ENCODE peak calls at places on chromosomes 12 and 14, in nine cellular contexts. O, P, F, Y, A, L, I, S and D are unnamed samples.

GRCh38 chr12:13463189-13463588 is 266.7 kb downstream of the EMP1 start:
- DNase-seq in Y (no peak), I (no peak), P (no peak), A (no peak), O (no peak), S (no peak), F (no peak), L (no peak), D (no peak)

GRCh38 chr12:111455448-111456320 is 50.0 kb downstream of the SH2B3 start:
- DNase-seq in S (peak), A (no peak), P (no peak), O (no peak), Y (no peak), L (no peak), F (peak), I (peak), D (peak)

GRCh38 chr12:111777345-111778045 is 10.8 kb downstream of the ALDH2 start:
- DNase-seq in F (no peak), S (peak), A (peak), I (no peak), O (no peak), Y (peak), L (peak), P (peak), D (no peak)

GRCh38 chr14:52117433-52117832 is 48.6 kb upstream of the NID2 start:
- DNase-seq in S (no peak), L (no peak), Y (no peak), F (peak), I (no peak), P (no peak), A (no peak), O (no peak), D (peak)

GRCh38 chr14:38256358-38256840 is 506 bp upstream of the CLEC14A start:
- DNase-seq in F (peak), P (no peak), I (peak), A (no peak), S (no peak), L (no peak), Y (no peak), O (no peak), D (no peak)

GRCh38 chr12:100128509-100128908 is 14.2 kb downstream of the BLTP3B start:
- DNase-seq in L (no peak), F (peak), O (peak), P (peak), Y (peak), I (peak), A (no peak), S (no peak), D (peak)

GRCh38 chr12:4274396-4274959 is 916 bp downstream of the CCND2 start:
- DNase-seq in I (no peak), F (peak), A (no peak), P (no peak), L (no peak), O (no peak), Y (no peak), S (peak), D (no peak)

GRCh38 chr12:128387811-128388422 is 120.9 kb downstream of the TMEM132C start:
- DNase-seq in L (peak), S (no peak), I (no peak), A (peak), F (no peak), Y (peak), P (no peak), O (no peak), D (no peak)

GRCh38 chr12:31476437-31476836 is 114.5 kb downstream of the DENND5B start:
- DNase-seq in F (no peak), I (no peak), L (no peak), S (no peak), P (no peak), Y (no peak), A (no peak), O (no peak), D (no peak)

GRCh38 chr12:120453977-120454376 is 7.7 kb downstream of the GATC start:
- DNase-seq in L (no peak), Y (no peak), I (no peak), P (no peak), A (no peak), F (peak), O (no peak), S (no peak), D (no peak)

GRCh38 chr14:23099212-23099861 is 4.0 kb downstream of the C14orf119 start:
- DNase-seq in L (peak), O (no peak), F (no peak), A (no peak), I (no peak), S (no peak), P (no peak), Y (no peak), D (no peak)

GRCh38 chr14:68655021-68655811 is 137.7 kb downstream of the ZFP36L1 start:
- DNase-seq in L (peak), O (no peak), F (peak), S (no peak), Y (no peak), P (no peak), I (no peak), A (no peak), D (no peak)

GRCh38 chr14:68656452-68656851 is 136.4 kb downstream of the ZFP36L1 start:
- DNase-seq in Y (no peak), O (no peak), I (no peak), P (no peak), L (no peak), A (no peak), F (no peak), S (no peak), D (no peak)

GRCh38 chr14:68654471-68654941 is 138.4 kb downstream of the ZFP36L1 start:
- DNase-seq in O (no peak), A (no peak), F (no peak), P (no peak), I (no peak), L (no peak), S (no peak), Y (no peak), D (no peak)

GRCh38 chr14:68657300-68658028 is 135.4 kb downstream of the ZFP36L1 start:
- DNase-seq in P (no peak), A (no peak), F (no peak), O (no peak), Y (no peak), L (no peak), S (no peak), I (no peak), D (no peak)

DNA sequence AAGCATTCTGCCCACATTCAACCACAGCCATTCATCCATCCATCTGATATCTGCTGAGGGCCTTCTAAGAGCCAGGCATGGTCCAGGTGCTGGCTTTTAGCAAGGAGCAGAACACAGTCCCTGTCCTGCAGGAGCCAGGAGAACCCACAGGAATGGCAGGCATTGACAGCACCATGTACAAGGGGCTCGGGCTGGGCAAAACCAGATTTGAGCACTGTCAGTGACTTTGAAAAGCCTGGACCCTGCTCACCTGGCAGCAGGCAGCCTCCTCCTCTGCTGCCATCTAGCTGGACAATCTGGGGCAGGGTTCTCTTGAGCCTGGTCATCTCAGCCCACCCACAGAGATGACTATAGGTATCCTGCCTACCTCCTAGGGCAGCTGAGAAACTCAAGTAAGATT is 136.9 kb downstream of the ZFP36L1 start:
- DNase-seq in O (no peak), S (no peak), I (no peak), L (no peak), F (no peak), A (no peak), P (no peak), Y (no peak), D (no peak)
- H3K4me3 ChIP-seq in O (no peak), S (no peak), I (no peak), L (no peak), F (no peak), A (no peak), P (no peak), Y (no peak), D (no peak)

GRCh38 chr12:65822732-65823480 is 1.4 kb upstream of the HMGA2 start:
- DNase-seq in F (peak), A (no peak), O (peak), S (no peak), Y (peak), P (peak), L (no peak), I (peak), D (peak)
- H3K4me3 ChIP-seq in F (peak), A (peak), O (peak), S (no peak), Y (no peak), P (no peak), L (no peak), I (peak), D (peak)

DNA sequence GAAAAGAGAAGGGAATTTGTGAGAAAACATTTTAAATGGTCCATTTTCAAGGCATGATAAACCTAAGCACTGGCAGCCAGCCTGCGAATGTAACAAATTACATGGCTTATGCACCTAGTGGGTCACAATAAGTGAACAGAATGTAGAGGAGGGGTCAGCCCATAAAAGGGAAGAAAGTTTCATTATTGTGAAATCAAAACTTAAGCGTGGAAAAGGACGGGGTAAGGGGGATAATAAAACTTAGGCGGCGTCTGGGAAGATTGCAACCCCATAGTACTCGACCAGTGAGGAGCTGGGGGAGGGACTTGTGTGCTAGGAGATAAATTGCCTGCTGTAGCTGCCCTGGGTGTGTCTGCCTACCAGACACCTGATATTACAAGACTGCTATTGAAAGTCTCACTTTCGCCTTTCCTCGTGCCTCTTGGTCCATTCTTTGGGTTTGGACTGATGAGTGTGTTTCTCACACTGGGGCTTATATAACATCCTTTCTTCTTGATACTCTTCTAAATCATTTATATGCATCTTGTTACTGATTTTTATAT is 40.6 kb downstream of the ZDHHC17 start:
- DNase-seq in S (no peak), O (no peak), I (no peak), Y (no peak), P (no peak), F (no peak), A (no peak), L (no peak), D (no peak)
- H3K4me3 ChIP-seq in S (no peak), O (no peak), I (no peak), Y (no peak), P (no peak), F (no peak), A (no peak), L (no peak), D (no peak)

DNA sequence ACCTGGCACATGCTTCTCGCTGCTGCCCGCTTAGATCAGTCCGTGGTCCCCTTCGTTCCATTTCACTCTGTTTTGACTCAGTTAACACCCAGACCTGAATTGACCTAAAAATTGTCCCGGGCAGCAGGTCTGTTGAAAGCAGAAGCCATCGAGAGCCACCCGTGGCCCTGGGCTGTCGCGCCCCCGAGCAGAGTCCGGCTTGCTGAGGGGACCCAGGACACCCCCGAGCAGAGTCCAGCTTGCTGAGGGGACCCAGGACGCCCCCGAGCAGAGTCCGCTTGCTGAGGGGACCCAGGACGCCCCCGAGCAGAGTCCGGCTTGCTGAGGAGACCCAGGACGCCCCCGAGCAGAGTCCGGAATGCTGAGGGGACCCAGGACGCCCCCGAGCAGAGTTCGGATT is 50.2 kb upstream of the GALNT9 start:
- DNase-seq in A (no peak), F (no peak), O (no peak), I (no peak), P (no peak), L (no peak), Y (no peak), S (no peak), D (no peak)
- H3K4me3 ChIP-seq in A (no peak), F (no peak), O (no peak), I (no peak), P (no peak), L (no peak), Y (no peak), S (no peak), D (no peak)